ENCODE peak calls at places on chromosome 14, in six cellular contexts. L is HCT116, X is pancreas, D is psoas muscle, Y is brain microvascular endothelial cell, H is heart left ventricle. I is an unnamed sample.
A peak's percentile ranks its signal among the peaks of the same experiment; 100 is the strongest.

GRCh38 chr14:68716698-68717097 is 76.2 kb downstream of the ZFP36L1 start:
- DNase-seq in X (peak; percentile 41), L (no peak), D (no peak), Y (no peak), H (no peak), I (no peak)

GRCh38 chr14:69287096-69287991 is 27.4 kb downstream of the GALNT16 start:
- DNase-seq in Y (no peak), X (no peak), L (no peak), H (no peak), D (no peak), I (no peak)

GRCh38 chr14:42027271-42027670 is 420.6 kb downstream of the LRFN5 start:
- DNase-seq in Y (no peak), H (no peak), L (no peak), D (no peak), X (no peak), I (no peak)

GRCh38 chr14:63542231-63542999 is 762 bp downstream of the PPP2R5E start:
- DNase-seq in Y (no peak), X (no peak), H (no peak), D (no peak), L (no peak), I (no peak)

GRCh38 chr14:31881531-31882310 is 195.4 kb upstream of the ARHGAP5 start:
- DNase-seq in X (no peak), H (no peak), Y (no peak), D (no peak), L (no peak), I (no peak)

GRCh38 chr14:72332054-72332453 is 399.8 kb downstream of the RGS6 start:
- DNase-seq in X (no peak), Y (no peak), L (no peak), H (peak; percentile 39), D (peak; percentile 12), I (no peak)

GRCh38 chr14:102770147-102770909 is 6.9 kb upstream of the TRAF3 start:
- DNase-seq in Y (no peak), X (no peak), D (no peak), L (no peak), H (no peak), I (no peak)

GRCh38 chr14:77844802-77845201 is 44.9 kb downstream of the ADCK1 start:
- DNase-seq in L (no peak), Y (no peak), D (no peak), X (no peak), H (no peak), I (no peak)

GRCh38 chr14:104445832-104446381 is 133.7 kb upstream of the C14orf180 start:
- DNase-seq in L (no peak), X (no peak), D (no peak), H (no peak), Y (no peak), I (peak; percentile 45)

GRCh38 chr14:66662374-66662773 is 154.4 kb downstream of the GPHN start:
- DNase-seq in L (no peak), X (no peak), D (no peak), Y (peak; percentile 28), H (no peak), I (no peak)

GRCh38 chr14:75879031-75879430 is 102.8 kb downstream of the TGFB3 start:
- DNase-seq in X (no peak), D (no peak), L (no peak), H (no peak), Y (peak; percentile 41), I (no peak)

GRCh38 chr14:36975834-36976233 is 196.6 kb downstream of the SLC25A21 start:
- DNase-seq in D (no peak), X (no peak), H (no peak), L (no peak), Y (no peak), I (no peak)

GRCh38 chr14:35687335-35687939 is 121.7 kb downstream of the RALGAPA1 start:
- DNase-seq in H (no peak), L (peak; percentile 26), X (no peak), D (no peak), Y (peak; percentile 59), I (no peak)

GRCh38 chr14:100824946-100825690 is 800 bp upstream of the MEG3 start:
- DNase-seq in H (no peak), Y (no peak), X (no peak), L (no peak), D (no peak), I (no peak)

GRCh38 chr14:29454026-29454693 is 473.5 kb downstream of the PRKD1 start:
- DNase-seq in D (no peak), H (no peak), X (no peak), Y (no peak), L (no peak), I (no peak)

GRCh38 chr14:23569443-23570151 is 2.0 kb upstream of the AP1G2 start:
- DNase-seq in D (no peak), Y (no peak), X (no peak), H (no peak), L (peak; percentile 58), I (peak; percentile 63)

GRCh38 chr14:55274760-55275159 is 3.5 kb downstream of the FBXO34 start:
- DNase-seq in L (no peak), Y (peak; percentile 53), H (no peak), X (no peak), D (no peak), I (no peak)

GRCh38 chr14:83706555-83706954 is 1823.4 kb upstream of the FLRT2 start:
- DNase-seq in H (no peak), L (no peak), Y (no peak), X (no peak), D (no peak), I (no peak)

GRCh38 chr14:75981426-75981825 is 369 bp downstream of the TGFB3 start:
- DNase-seq in L (no peak), X (peak; percentile 26), D (no peak), Y (no peak), H (no peak), I (no peak)

GRCh38 chr14:73750161-73750901 is 36.1 kb upstream of the PNMA1 start:
- DNase-seq in X (no peak), L (no peak), Y (no peak), H (no peak), D (no peak), I (no peak)

GRCh38 chr14:59215353-59215752 is 26.9 kb downstream of the DAAM1 start:
- DNase-seq in X (peak; percentile 65), H (peak; percentile 88), L (no peak), D (peak; percentile 64), Y (no peak), I (peak; percentile 88)

GRCh38 chr14:99174920-99175319 is 97.1 kb downstream of the BCL11B start:
- DNase-seq in H (no peak), D (no peak), L (no peak), Y (no peak), X (no peak), I (no peak)

GRCh38 chr14:50773632-50774541 is 57.1 kb downstream of the NIN start:
- DNase-seq in Y (peak; percentile 59), X (peak; percentile 52), H (peak; percentile 25), L (no peak), D (peak; percentile 29), I (no peak)
- H3K36me3 ChIP-seq in Y (peaks cover 5% of the 10 kb centered on the region), X (no peaks in the 10 kb centered on the region), H (peaks cover 82% of the 10 kb centered on the region), L (peaks cover 18% of the 10 kb centered on the region), D (peaks cover 12% of the 10 kb centered on the region), I (peaks cover 46% of the 10 kb centered on the region)

GRCh38 chr14:30521899-30522736 is 36.8 kb upstream of the G2E3 start:
- DNase-seq in Y (no peak), D (no peak), X (no peak), H (no peak), L (peak; percentile 54), I (no peak)
- TF ChIP-seq CTCF in Y (peak; percentile 57), D (peak; percentile 79), X (peak; percentile 69), H (peak; percentile 71), L (peak; percentile 69), I (peak; percentile 76)

GRCh38 chr14:89391556-89391955 is 25.5 kb downstream of the FOXN3 start:
- DNase-seq in D (no peak), X (no peak), L (no peak), H (no peak), Y (no peak), I (no peak)

GRCh38 chr14:89391123-89391522 is 25.9 kb downstream of the FOXN3 start:
- DNase-seq in X (no peak), Y (no peak), D (no peak), L (no peak), H (no peak), I (no peak)

GRCh38 chr14:89393346-89393745 is 23.7 kb downstream of the FOXN3 start:
- DNase-seq in D (no peak), L (no peak), Y (no peak), X (no peak), H (no peak), I (no peak)

GRCh38 chr14:89397569-89397968 is 19.5 kb downstream of the FOXN3 start:
- DNase-seq in D (no peak), H (no peak), X (no peak), Y (no peak), L (no peak), I (no peak)

GRCh38 chr14:89394920-89395319 is 22.1 kb downstream of the FOXN3 start:
- DNase-seq in D (no peak), Y (no peak), X (no peak), L (no peak), H (no peak), I (no peak)
- H3K27ac ChIP-seq in D (no peak overlapping the region), Y (no peak overlapping the region), X (no peak overlapping the region), L (no peak overlapping the region), H (no peak overlapping the region), I (no peak overlapping the region)

DNA sequence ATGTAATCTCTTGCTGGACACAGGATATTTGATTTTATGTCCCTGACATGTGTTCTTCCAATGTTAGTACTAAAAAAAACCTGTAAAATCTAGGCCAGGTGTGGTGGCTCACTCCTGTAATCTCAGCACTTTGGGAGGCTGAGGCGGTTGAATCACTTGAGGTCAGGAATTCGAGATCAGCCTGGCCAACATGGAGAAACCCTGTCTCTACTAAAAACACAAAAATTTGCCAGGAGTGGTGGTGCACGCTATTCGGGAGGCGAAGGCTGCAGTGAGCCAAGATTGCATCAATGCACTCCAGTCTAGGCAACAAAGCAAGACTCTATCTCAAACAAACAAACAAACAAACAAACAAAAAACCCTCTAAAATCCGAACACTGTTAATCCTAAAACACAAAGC is 68.0 kb downstream of the FERMT2 start:
- DNase-seq in L (no peak), D (no peak), Y (no peak), H (no peak), X (no peak), I (no peak)
- H3K36me3 ChIP-seq in L (no peaks in the 10 kb centered on the region), D (no peaks in the 10 kb centered on the region), Y (peaks cover 44% of the 10 kb centered on the region), H (peaks cover 54% of the 10 kb centered on the region), X (no peaks in the 10 kb centered on the region), I (peaks cover 25% of the 10 kb centered on the region)

I was measured in upper lobe of right lung.